ENCODE peak calls at places on chromosome 14, in nine cellular contexts. Y, P, K, M, E, T, B, Z and D are unnamed samples.

GRCh38 chr14:100706200-100706599 is 20.5 kb upstream of the DLK1 start:
- DNase-seq in P (no peak), T (no peak), Y (no peak), M (no peak), E (no peak), B (no peak), Z (no peak), K (no peak), D (no peak)

GRCh38 chr14:102527255-102528232 is 18.0 kb upstream of the ANKRD9 start:
- DNase-seq in E (peak; percentile 44), Z (peak; percentile 63), T (no peak), K (no peak), B (no peak), M (no peak), P (peak; percentile 52), Y (no peak), D (no peak)

GRCh38 chr14:78007160-78007559 is 163.0 kb upstream of the NRXN3 start:
- DNase-seq in P (no peak), T (no peak), Y (no peak), Z (no peak), B (no peak), K (peak; percentile 13), M (no peak), E (no peak), D (no peak)

GRCh38 chr14:101926085-101926484 is 38.3 kb upstream of the DYNC1H1 start:
- DNase-seq in Z (no peak), K (no peak), Y (no peak), P (no peak), E (no peak), M (no peak), B (no peak), T (no peak), D (no peak)

GRCh38 chr14:91058017-91058675 is 2.3 kb downstream of the RPS6KA5 start:
- DNase-seq in M (no peak), T (no peak), Y (no peak), E (no peak), P (no peak), Z (no peak), B (no peak), K (no peak), D (no peak)

GRCh38 chr14:73402579-73402978 is 55.8 kb downstream of the NUMB start:
- DNase-seq in Y (no peak), B (no peak), M (no peak), Z (no peak), T (no peak), K (no peak), P (no peak), E (no peak), D (no peak)

GRCh38 chr14:23457587-23458445 is 11.7 kb upstream of the NGDN start:
- DNase-seq in P (no peak), E (no peak), K (no peak), T (no peak), B (no peak), M (peak; percentile 96), Y (no peak), Z (no peak), D (no peak)

GRCh38 chr14:28759056-28759657 is 7.4 kb upstream of the FOXG1 start:
- DNase-seq in P (no peak), Y (no peak), E (no peak), Z (no peak), T (no peak), K (no peak), M (no peak), B (no peak), D (no peak)

GRCh38 chr14:100484531-100485267 is 102.5 kb downstream of the BEGAIN start:
- DNase-seq in P (no peak), B (no peak), E (no peak), T (no peak), Z (no peak), M (no peak), Y (peak; percentile 75), K (no peak), D (no peak)

GRCh38 chr14:59202031-59202430 is 13.6 kb downstream of the DAAM1 start:
- DNase-seq in P (no peak), E (no peak), B (no peak), K (no peak), Y (no peak), T (no peak), M (no peak), Z (no peak), D (no peak)

GRCh38 chr14:76514599-76514998 is 138.7 kb downstream of the ESRRB start:
- DNase-seq in B (no peak), Z (peak; percentile 48), P (no peak), Y (no peak), E (no peak), K (no peak), M (peak; percentile 58), T (no peak), D (no peak)

GRCh38 chr14:61355892-61356325 is 34.5 kb downstream of the PRKCH start:
- DNase-seq in K (no peak), B (peak; percentile 79), Y (no peak), Z (peak; percentile 98), E (peak; percentile 79), T (peak; percentile 83), M (peak; percentile 1), P (no peak), D (peak; percentile 80)

GRCh38 chr14:61360796-61361526 is 39.6 kb downstream of the PRKCH start:
- DNase-seq in P (no peak), E (no peak), M (no peak), Z (no peak), B (no peak), Y (no peak), K (no peak), T (no peak), D (no peak)

GRCh38 chr14:61362072-61362750 is 40.8 kb downstream of the PRKCH start:
- DNase-seq in E (no peak), B (no peak), Z (no peak), M (no peak), T (no peak), K (no peak), Y (no peak), P (no peak), D (no peak)

GRCh38 chr14:61357118-61357517 is 35.7 kb downstream of the PRKCH start:
- DNase-seq in E (no peak), Y (no peak), B (no peak), T (no peak), P (no peak), K (no peak), M (no peak), Z (no peak), D (no peak)

GRCh38 chr14:61358812-61359211 is 37.4 kb downstream of the PRKCH start:
- DNase-seq in T (no peak), P (no peak), B (no peak), E (no peak), M (no peak), Y (no peak), K (no peak), Z (no peak), D (no peak)
- H3K4me1 ChIP-seq in T (no peaks in the 10 kb centered on the region), P (no peaks in the 10 kb centered on the region), B (peaks cover 3% of the 10 kb centered on the region), E (peaks cover 43% of the 10 kb centered on the region), M (no peaks in the 10 kb centered on the region), Y (peaks cover 5% of the 10 kb centered on the region), K (peaks cover 27% of the 10 kb centered on the region), Z (peaks cover 73% of the 10 kb centered on the region), D (peaks cover 27% of the 10 kb centered on the region)

GRCh38 chr14:99169776-99170356 is 102.1 kb downstream of the BCL11B start:
- DNase-seq in T (no peak), Z (no peak), M (no peak), Y (no peak), K (peak; percentile 29), E (no peak), P (peak; percentile 5), B (no peak), D (peak; percentile 15)
- TF ChIP-seq POLR2AphosphoS5 in T (no peak), Z (no peak), M (no peak), Y (no peak), K (no peak), E (no peak), P (no peak), B (no peak), D (no peak)

GRCh38 chr14:20606902-20607242 is 15.7 kb upstream of the RNASE12 start:
- DNase-seq in P (no peak), K (no peak), T (no peak), M (no peak), B (no peak), Y (no peak), Z (no peak), E (no peak), D (no peak)

GRCh38 chr14:20608383-20609095 is 17.4 kb upstream of the RNASE12 start:
- DNase-seq in P (no peak), T (no peak), Y (no peak), K (no peak), M (no peak), Z (no peak), B (no peak), E (no peak), D (no peak)

GRCh38 chr14:20607617-20608016 is 16.4 kb upstream of the RNASE12 start:
- DNase-seq in T (no peak), P (no peak), M (no peak), Y (no peak), Z (no peak), B (no peak), E (no peak), K (no peak), D (no peak)

GRCh38 chr14:20604291-20604690 is 13.1 kb upstream of the RNASE12 start:
- DNase-seq in P (no peak), B (no peak), M (no peak), E (no peak), T (no peak), Y (no peak), K (no peak), Z (no peak), D (no peak)

GRCh38 chr14:20606190-20606901 is 15.2 kb upstream of the RNASE12 start:
- DNase-seq in M (peak; percentile 79), K (no peak), Z (no peak), T (no peak), P (peak; percentile 44), B (peak; percentile 26), Y (no peak), E (peak; percentile 36), D (no peak)
- H3K27ac ChIP-seq in M (no peak overlapping the region), K (no peak overlapping the region), Z (no peak overlapping the region), T (no peak overlapping the region), P (no peak overlapping the region), B (no peak overlapping the region), Y (no peak overlapping the region), E (no peak overlapping the region), D (no peak overlapping the region)

GRCh38 chr14:35333347-35333730 is 41.2 kb downstream of the PSMA6 start:
- DNase-seq in T (no peak), B (no peak), K (no peak), Z (no peak), E (no peak), Y (no peak), P (no peak), M (no peak), D (no peak)

GRCh38 chr14:35335388-35336092 is 43.4 kb downstream of the PSMA6 start:
- DNase-seq in T (no peak), Y (no peak), E (peak; percentile 73), P (peak; percentile 87), Z (no peak), K (no peak), B (no peak), M (peak; percentile 86), D (no peak)

GRCh38 chr14:35332517-35333346 is 40.5 kb downstream of the PSMA6 start:
- DNase-seq in K (no peak), Z (no peak), T (no peak), P (peak; percentile 40), B (no peak), Y (no peak), E (peak; percentile 82), M (no peak), D (no peak)

GRCh38 chr14:35331605-35332516 is 39.7 kb downstream of the PSMA6 start:
- DNase-seq in M (peak; percentile 75), Y (no peak), E (peak; percentile 93), T (peak; percentile 90), B (peak; percentile 93), P (peak; percentile 88), K (no peak), Z (peak; percentile 49), D (no peak)

GRCh38 chr14:35333797-35334743 is 41.9 kb downstream of the PSMA6 start:
- DNase-seq in Y (no peak), Z (no peak), B (no peak), P (no peak), K (no peak), M (peak; percentile 78), T (no peak), E (peak; percentile 36), D (no peak)
- H3K4me1 ChIP-seq in Y (peaks cover 67% of the 10 kb centered on the region), Z (peaks cover 67% of the 10 kb centered on the region), B (peaks cover 23% of the 10 kb centered on the region), P (peaks cover 73% of the 10 kb centered on the region), K (peaks cover 65% of the 10 kb centered on the region), M (peaks cover 88% of the 10 kb centered on the region), T (peaks cover 37% of the 10 kb centered on the region), E (peaks cover 72% of the 10 kb centered on the region), D (peaks cover 76% of the 10 kb centered on the region)